ENCODE peak calls at places on chromosomes 13 and 19, in nine cellular contexts. M is pancreas; U is OCI-LY7; A is ascending aorta; F is tibial nerve; I is A549; V is heart right ventricle; P is uterus; R is CD8-positive, alpha-beta T cell. H is an unnamed sample. For H3K4me1, the result is how much of the 10 kb centered on the place peaks cover.

GRCh38 chr13:48043789-48044503 is 6.4 kb downstream of the NUDT15 start:
- DNase-seq in V (no peak), A (no peak), I (no peak), M (no peak), U (no peak), F (no peak), R (no peak), P (no peak), H (no peak)

GRCh38 chr13:18992791-18993190 is 188.8 kb downstream of the TUBA3C start:
- DNase-seq in U (no peak), P (no peak), R (no peak), I (no peak), F (no peak), V (no peak), M (peak), A (no peak), H (no peak)

GRCh38 chr19:15379996-15380647 is 535 bp upstream of the AKAP8 start:
- DNase-seq in P (peak), F (no peak), M (no peak), I (peak), A (no peak), U (peak), R (no peak), V (no peak), H (no peak)

GRCh38 chr13:42064259-42064658 is 15.8 kb downstream of the DGKH start:
- DNase-seq in F (no peak), R (no peak), P (no peak), M (no peak), U (no peak), V (no peak), A (no peak), I (no peak), H (no peak)

GRCh38 chr19:12773571-12773970 is 1.8 kb downstream of the HOOK2 start:
- DNase-seq in F (no peak), M (no peak), R (no peak), V (no peak), P (no peak), I (no peak), A (no peak), U (peak), H (no peak)

GRCh38 chr19:55241143-55241934 is 12.8 kb upstream of the TMEM86B start:
- DNase-seq in A (no peak), I (no peak), U (no peak), R (no peak), M (peak), F (no peak), P (no peak), V (no peak), H (no peak)

GRCh38 chr19:40278361-40279045 is 6.6 kb downstream of the AKT2 start:
- DNase-seq in A (no peak), U (no peak), V (no peak), M (no peak), F (no peak), R (no peak), P (peak), I (no peak), H (peak)

GRCh38 chr13:31965361-31966066 is 66.1 kb upstream of the FRY start:
- DNase-seq in V (no peak), A (no peak), M (no peak), I (no peak), R (no peak), U (no peak), P (no peak), F (no peak), H (no peak)

GRCh38 chr19:2034729-2035589 is 16.1 kb downstream of the MKNK2 start:
- DNase-seq in U (peak), M (peak), I (no peak), P (no peak), F (no peak), V (peak), A (no peak), R (peak), H (no peak)

GRCh38 chr19:50850738-50851137 is 4.0 kb upstream of the KLK3 start:
- DNase-seq in R (no peak), M (no peak), I (no peak), F (no peak), V (no peak), U (no peak), A (no peak), P (no peak), H (no peak)

GRCh38 chr13:73397486-73398020 is 338.7 kb downstream of the KLF5 start:
- DNase-seq in U (no peak), R (no peak), P (no peak), V (no peak), A (no peak), M (no peak), I (no peak), F (no peak), H (no peak)

GRCh38 chr13:71677114-71677513 is 189.9 kb downstream of the DACH1 start:
- DNase-seq in I (no peak), F (no peak), R (no peak), A (no peak), P (no peak), U (no peak), M (no peak), V (no peak), H (no peak)

GRCh38 chr19:45554481-45554880 is 30.1 kb downstream of the OPA3 start:
- DNase-seq in R (no peak), M (no peak), F (no peak), A (no peak), U (no peak), I (no peak), V (no peak), P (no peak), H (no peak)

GRCh38 chr13:45595968-45596367 is 19.6 kb downstream of the ERICH6B start:
- DNase-seq in R (no peak), U (no peak), I (no peak), M (no peak), A (no peak), V (no peak), P (no peak), F (no peak), H (no peak)

GRCh38 chr19:3679138-3679537 is 21.1 kb downstream of the PIP5K1C start:
- DNase-seq in U (no peak), A (no peak), R (no peak), P (no peak), M (no peak), F (no peak), V (no peak), I (no peak), H (no peak)

GRCh38 chr13:36858285-36858684 is 39.3 kb downstream of the RFXAP start:
- DNase-seq in I (peak), F (peak), U (peak), M (no peak), R (no peak), P (no peak), A (no peak), V (no peak), H (no peak)

GRCh38 chr13:110308377-110309158 is 1.5 kb downstream of the COL4A2 start:
- DNase-seq in F (peak), R (no peak), P (peak), V (no peak), I (no peak), A (no peak), U (no peak), M (peak), H (no peak)

GRCh38 chr13:27120011-27120410 is 51.6 kb downstream of the USP12 start:
- DNase-seq in A (no peak), P (no peak), V (no peak), I (no peak), U (no peak), M (no peak), F (no peak), R (no peak), H (no peak)

GRCh38 chr13:41648314-41648935 is 191.1 kb downstream of the RGCC start:
- DNase-seq in F (no peak), M (no peak), A (no peak), V (no peak), I (peak), P (no peak), R (no peak), U (no peak), H (no peak)

GRCh38 chr13:89650226-89650625 is 1697.3 kb upstream of the MIR17HG start:
- DNase-seq in F (no peak), M (no peak), A (no peak), R (no peak), U (no peak), P (no peak), I (no peak), V (no peak), H (no peak)

GRCh38 chr19:53980553-53981407 is 10.7 kb upstream of the CACNG6 start:
- DNase-seq in P (no peak), F (no peak), V (no peak), R (no peak), M (no peak), A (no peak), U (no peak), I (peak), H (no peak)

GRCh38 chr19:22260499-22260898 is 25.7 kb upstream of the ZNF729 start:
- DNase-seq in P (no peak), V (no peak), U (no peak), A (no peak), M (no peak), I (no peak), R (no peak), F (no peak), H (no peak)

GRCh38 chr19:31421856-31422255 is 72.6 kb upstream of the TSHZ3 start:
- DNase-seq in F (no peak), M (no peak), I (no peak), V (no peak), U (no peak), R (no peak), P (no peak), A (no peak), H (no peak)

GRCh38 chr13:27712421-27712820 is 79.9 kb upstream of the GSX1 start:
- DNase-seq in V (peak), F (peak), U (peak), R (peak), M (peak), I (no peak), P (no peak), A (no peak), H (peak)

GRCh38 chr19:37954421-37954874 is 47.4 kb downstream of the SIPA1L3 start:
- DNase-seq in I (no peak), A (no peak), U (no peak), V (no peak), F (no peak), M (no peak), R (no peak), P (no peak), H (no peak)
- H3K27ac ChIP-seq in I (peak), A (no peak), U (peak), V (no peak), F (no peak), M (no peak), R (no peak), P (no peak), H (no peak)

GRCh38 chr13:49308977-49309408 is 61.3 kb downstream of the CDADC1 start:
- DNase-seq in A (no peak), M (peak), U (no peak), V (no peak), P (peak), F (peak), I (no peak), R (no peak), H (peak)
- H3K4me1 ChIP-seq in A (under half), M (under half), U (under half), V (under half), P (under half), F (under half), I (under half), R (under half), H (half or more)

GRCh38 chr19:18496980-18497256 is 25.0 kb downstream of the ELL start:
- DNase-seq in F (no peak), P (no peak), I (no peak), A (no peak), V (no peak), M (no peak), R (no peak), U (no peak), H (no peak)

GRCh38 chr19:18493440-18494266 is 28.2 kb downstream of the ELL start:
- DNase-seq in U (no peak), F (no peak), A (no peak), R (no peak), M (no peak), V (no peak), P (no peak), I (no peak), H (no peak)

GRCh38 chr19:18494267-18494607 is 27.6 kb downstream of the ELL start:
- DNase-seq in V (no peak), F (no peak), U (no peak), A (no peak), I (no peak), P (no peak), R (no peak), M (no peak), H (no peak)

GRCh38 chr19:18495204-18495911 is 26.5 kb downstream of the ELL start:
- DNase-seq in F (no peak), A (no peak), M (no peak), R (no peak), V (no peak), P (no peak), U (no peak), I (no peak), H (no peak)

DNA sequence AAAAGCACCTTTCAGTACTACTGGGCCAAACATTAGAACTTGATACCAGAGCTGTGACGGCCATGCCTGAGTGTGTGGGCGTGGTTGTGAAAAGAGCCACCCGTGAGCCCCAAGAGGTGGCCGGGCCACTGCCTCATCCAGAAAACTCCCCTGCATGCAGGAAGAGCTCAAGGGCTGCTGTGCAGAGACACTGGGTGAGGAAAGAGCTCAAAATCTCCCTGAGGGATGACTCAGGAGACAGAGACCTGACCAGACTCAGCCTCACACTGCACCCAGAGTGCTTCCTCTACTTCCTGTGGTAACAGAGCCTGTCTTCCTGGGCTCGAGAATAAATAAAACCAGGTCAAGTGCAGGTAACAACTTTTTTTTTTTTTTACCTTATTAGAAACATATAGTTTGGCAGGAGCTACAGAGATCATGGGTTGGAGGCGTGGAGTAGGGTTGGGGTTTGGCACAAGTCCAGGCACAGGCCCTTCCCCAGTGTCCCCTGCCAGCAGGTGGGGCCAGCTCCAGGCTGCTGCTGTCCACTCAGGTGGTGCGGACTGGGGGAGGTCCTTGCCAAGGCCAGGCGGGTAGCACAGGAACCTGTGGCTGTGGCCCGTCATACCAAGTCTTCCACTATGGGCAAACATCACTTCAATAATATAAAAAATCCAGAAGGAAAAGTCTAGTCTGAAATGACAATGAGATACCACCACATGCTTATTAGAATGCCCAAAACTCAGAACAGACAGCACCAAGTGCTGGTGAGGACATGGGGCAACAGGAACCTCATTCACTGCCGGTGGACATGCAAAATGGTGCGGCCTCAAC is 25.5 kb downstream of the ELL start:
- DNase-seq in A (no peak), U (no peak), M (peak), F (no peak), V (peak), R (peak), I (no peak), P (no peak), H (no peak)
- TF ChIP-seq CTCF in A (no peak), U (no peak), M (no peak), F (no peak), V (no peak), R (no peak), I (no peak), P (no peak), H (no peak)

GRCh38 chr13:98488736-98489135 is 88.2 kb downstream of the STK24 start:
- DNase-seq in I (no peak), M (no peak), R (no peak), V (no peak), P (no peak), U (peak), A (no peak), F (no peak), H (no peak)
- H3K27ac ChIP-seq in I (peak), M (no peak), R (no peak), V (no peak), P (no peak), U (peak), A (no peak), F (no peak), H (no peak)

GRCh38 chr19:43570174-43570791 is 5.0 kb downstream of the XRCC1 start:
- DNase-seq in P (no peak), A (no peak), M (no peak), F (no peak), U (peak), R (no peak), V (no peak), I (no peak), H (no peak)
- H3K4me1 ChIP-seq in P (under half), A (under half), M (under half), F (under half), U (under half), R (under half), V (under half), I (under half), H (under half)